ENCODE peak calls at places on chromosomes 5 and 9, in four cellular contexts. One of them, this sample, is unnamed.
A peak's percentile ranks its signal among the peaks of the same experiment; 100 is the strongest.

GRCh38 chr9:23153058-23153457 is 673.0 kb downstream of the ELAVL2 start:
- DNase-seq in HepG2: no peak
- DNase-seq in GM12878: no peak
- DNase-seq in A549: no peak
- DNase-seq in this sample: peak; percentile 1

GRCh38 chr5:14728109-14728938 is 63.8 kb downstream of the OTULIN start:
- DNase-seq in HepG2: peak; percentile 98
- DNase-seq in GM12878: no peak
- DNase-seq in A549: no peak
- DNase-seq in this sample: no peak

GRCh38 chr5:157290981-157291711 is 25.2 kb downstream of the CYFIP2 start:
- DNase-seq in HepG2: peak; percentile 99
- DNase-seq in GM12878: no peak
- DNase-seq in A549: peak; percentile 54
- DNase-seq in this sample: no peak

GRCh38 chr5:157558089-157558595 is 17.4 kb downstream of the ADAM19 start:
- DNase-seq in HepG2: peak; percentile 45
- DNase-seq in GM12878: no peak
- DNase-seq in A549: no peak
- DNase-seq in this sample: no peak

GRCh38 chr9:126489604-126490593 is 123.8 kb upstream of the LMX1B start:
- DNase-seq in HepG2: no peak
- DNase-seq in GM12878: no peak
- DNase-seq in A549: no peak
- DNase-seq in this sample: no peak

GRCh38 chr5:362978-363765 is 41.7 kb downstream of the AHRR start:
- DNase-seq in HepG2: no peak
- DNase-seq in GM12878: no peak
- DNase-seq in A549: no peak
- DNase-seq in this sample: peak; percentile 3

GRCh38 chr5:111147502-111147901 is 55.4 kb downstream of the WDR36 start:
- DNase-seq in HepG2: no peak
- DNase-seq in GM12878: no peak
- DNase-seq in A549: no peak
- DNase-seq in this sample: no peak

GRCh38 chr9:132669329-132669635 is 501 bp downstream of the DDX31 start:
- DNase-seq in HepG2: no peak
- DNase-seq in GM12878: no peak
- DNase-seq in A549: no peak
- DNase-seq in this sample: no peak

GRCh38 chr9:122236681-122237080 is 7.9 kb upstream of the LHX6 start:
- DNase-seq in HepG2: no peak
- DNase-seq in GM12878: no peak
- DNase-seq in A549: no peak
- DNase-seq in this sample: no peak

GRCh38 chr5:180090769-180091546 is 19.4 kb upstream of the RNF130 start:
- DNase-seq in HepG2: peak; percentile 52
- DNase-seq in GM12878: no peak
- DNase-seq in A549: no peak
- DNase-seq in this sample: no peak

GRCh38 chr9:131421691-131422090 is 27.8 kb downstream of the PRRC2B start:
- DNase-seq in HepG2: no peak
- DNase-seq in GM12878: no peak
- DNase-seq in A549: no peak
- DNase-seq in this sample: no peak

GRCh38 chr5:2698581-2698980 is 52.9 kb downstream of the IRX2 start:
- DNase-seq in HepG2: no peak
- DNase-seq in GM12878: no peak
- DNase-seq in A549: no peak
- DNase-seq in this sample: no peak

DNA sequence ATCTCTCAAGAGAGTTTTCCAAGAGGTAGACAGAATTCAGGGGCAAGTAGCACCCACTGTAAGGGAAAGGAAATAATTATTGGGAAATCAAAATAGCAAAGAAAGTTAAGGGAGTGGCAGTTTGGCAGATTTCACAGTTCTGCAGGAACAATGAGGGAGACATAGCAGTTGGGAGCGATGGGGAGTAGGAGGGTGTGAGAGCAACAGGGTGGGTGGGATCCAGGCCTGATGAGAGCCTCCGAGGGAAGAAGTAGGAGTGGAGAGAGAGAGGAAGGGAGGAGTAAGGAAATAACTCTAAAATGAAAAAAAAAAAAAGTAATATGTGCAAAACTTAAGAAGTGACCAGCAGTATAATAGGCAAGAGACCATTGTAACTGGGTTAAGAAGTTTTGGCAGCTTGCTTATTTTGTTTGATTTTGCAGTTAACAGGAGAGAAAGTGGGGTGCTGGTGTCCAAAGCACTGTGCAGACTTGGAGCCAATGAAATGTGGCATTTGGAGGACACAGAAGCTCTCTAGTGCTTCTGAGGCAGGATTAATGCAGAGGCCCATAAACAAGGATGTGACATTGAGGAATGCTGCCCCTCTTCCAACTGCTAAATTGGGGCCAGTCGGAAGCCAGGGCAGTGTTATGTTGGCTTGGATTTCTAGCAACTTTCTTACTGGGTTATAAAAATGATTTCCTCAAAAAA is 10.2 kb downstream of the TNFAIP8 start:
- DNase-seq in HepG2: no peak
- DNase-seq in GM12878: no peak
- DNase-seq in A549: no peak
- DNase-seq in this sample: no peak
- TF ChIP-seq PBX3 in HepG2: no peak
- TF ChIP-seq PBX3 in GM12878: no peak
- TF ChIP-seq PBX3 in A549: no peak
- TF ChIP-seq PBX3 in this sample: no peak

DNA sequence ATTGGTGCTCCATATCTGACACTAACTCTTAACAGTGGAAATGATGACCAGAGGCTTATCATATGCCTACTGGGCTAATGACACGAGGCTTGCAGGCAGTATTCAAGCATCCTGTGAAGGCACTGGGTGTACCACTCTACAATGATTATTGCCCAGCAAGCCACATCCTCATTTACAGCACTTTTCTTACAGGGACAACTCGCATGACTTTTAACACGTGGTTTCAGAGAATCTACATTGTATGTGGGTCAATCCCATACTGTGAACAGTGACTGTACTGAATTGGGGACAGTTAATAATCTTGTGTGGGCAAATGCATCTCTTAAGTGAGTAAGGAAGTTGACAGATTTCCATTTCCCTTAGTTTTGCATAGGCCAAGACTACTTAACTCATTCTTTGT is 260.0 kb downstream of the TRPM3 start:
- DNase-seq in HepG2: no peak
- DNase-seq in GM12878: no peak
- DNase-seq in A549: no peak
- DNase-seq in this sample: no peak
- TF ChIP-seq PBX3 in HepG2: no peak
- TF ChIP-seq PBX3 in GM12878: no peak
- TF ChIP-seq PBX3 in A549: no peak
- TF ChIP-seq PBX3 in this sample: no peak

DNA sequence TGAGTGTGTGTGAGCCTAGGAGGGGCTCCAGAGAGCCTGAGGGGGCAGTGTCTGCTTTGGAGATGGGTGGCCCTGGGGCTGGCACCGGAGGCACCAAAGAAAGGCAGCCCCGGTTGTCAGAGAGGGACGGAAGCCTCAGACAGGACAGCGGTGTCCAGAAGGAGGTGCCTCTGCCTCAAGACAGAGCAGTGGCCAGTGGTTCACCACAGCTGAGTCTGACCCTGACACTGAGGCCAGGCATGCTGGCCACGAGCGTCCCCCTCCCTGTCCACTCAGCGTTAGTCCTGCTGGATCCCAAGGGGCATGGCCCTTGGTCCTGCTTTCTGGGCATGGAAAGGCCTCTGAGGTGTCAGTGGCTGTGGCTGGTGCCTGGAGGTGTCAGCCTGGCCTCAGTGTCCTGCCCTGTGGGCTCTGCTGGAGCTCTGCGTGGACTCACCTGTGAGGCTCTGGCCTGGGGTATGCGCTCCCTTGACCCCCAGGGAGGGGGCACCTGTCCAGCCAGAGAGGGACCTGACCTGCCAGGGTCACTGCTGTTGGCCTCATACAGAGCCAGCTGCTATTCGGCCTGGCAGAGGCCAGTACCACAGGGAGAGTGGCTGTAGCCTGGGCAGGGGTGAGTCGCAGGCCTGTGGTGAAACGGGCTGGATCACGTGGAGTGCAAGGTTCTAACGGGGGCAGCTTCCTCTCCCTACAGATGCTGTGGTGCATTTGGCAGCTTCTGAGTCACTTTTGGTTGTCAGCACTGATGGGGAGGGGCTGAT is 130.7 kb downstream of the CACNA1B start:
- DNase-seq in HepG2: no peak
- DNase-seq in GM12878: no peak
- DNase-seq in A549: no peak
- DNase-seq in this sample: no peak
- TF ChIP-seq PBX3 in HepG2: no peak
- TF ChIP-seq PBX3 in GM12878: no peak
- TF ChIP-seq PBX3 in A549: no peak
- TF ChIP-seq PBX3 in this sample: no peak

DNA sequence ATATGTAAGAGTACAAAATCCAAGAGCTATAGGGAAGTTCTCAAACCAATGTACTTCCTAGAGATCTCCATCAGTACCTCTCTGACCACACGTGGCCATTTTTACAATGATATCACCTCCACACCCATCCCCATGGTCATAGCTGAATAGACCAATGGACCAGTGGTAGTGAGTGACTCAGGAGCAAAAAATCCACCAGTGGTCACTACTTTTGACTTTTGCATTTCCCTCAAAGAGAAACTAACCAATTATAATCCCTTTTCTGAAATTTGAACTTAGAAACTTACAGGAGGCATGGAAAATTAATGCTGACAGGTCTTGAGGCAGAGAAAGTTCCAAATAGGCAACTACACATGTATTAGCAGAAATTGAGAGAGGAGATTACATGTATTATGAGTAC is 238.4 kb downstream of the TRPM3 start:
- DNase-seq in HepG2: no peak
- DNase-seq in GM12878: no peak
- DNase-seq in A549: no peak
- DNase-seq in this sample: no peak
- TF ChIP-seq PBX3 in HepG2: no peak
- TF ChIP-seq PBX3 in GM12878: no peak
- TF ChIP-seq PBX3 in A549: no peak
- TF ChIP-seq PBX3 in this sample: no peak

This sample was measured in SK-N-SH.